ENCODE peak calls at places on chromosomes 3 and 15, in seven cellular contexts. One of them, this sample, is unnamed.
A peak's percentile ranks its signal among the peaks of the same experiment; 100 is the strongest.

GRCh38 chr3:180529778-180530177 is 72.2 kb upstream of the TTC14 start:
- DNase-seq in fibroblast of lung: no peak
- DNase-seq in T-cell: no peak
- DNase-seq in MCF 10A: no peak
- DNase-seq in neuronal stem cell: no peak
- DNase-seq in DMS153: no peak
- DNase-seq in RWPE2: no peak
- DNase-seq in this sample: no peak

GRCh38 chr3:132417695-132418520 is 606 bp downstream of the DNAJC13 start:
- DNase-seq in fibroblast of lung: peak; percentile 77
- DNase-seq in T-cell: no peak
- DNase-seq in MCF 10A: peak; percentile 83
- DNase-seq in neuronal stem cell: no peak
- DNase-seq in DMS153: no peak
- DNase-seq in RWPE2: peak; percentile 78
- DNase-seq in this sample: peak; percentile 20

GRCh38 chr3:35275768-35276167 is 363.6 kb upstream of the ARPP21 start:
- DNase-seq in fibroblast of lung: no peak
- DNase-seq in T-cell: no peak
- DNase-seq in MCF 10A: no peak
- DNase-seq in neuronal stem cell: no peak
- DNase-seq in DMS153: no peak
- DNase-seq in RWPE2: no peak
- DNase-seq in this sample: no peak

GRCh38 chr15:91338763-91339162 is 238.7 kb downstream of the SV2B start:
- DNase-seq in fibroblast of lung: peak; percentile 48
- DNase-seq in T-cell: no peak
- DNase-seq in MCF 10A: peak; percentile 48
- DNase-seq in neuronal stem cell: peak; percentile 57
- DNase-seq in DMS153: no peak
- DNase-seq in RWPE2: no peak
- DNase-seq in this sample: no peak

GRCh38 chr3:61537366-61537765 is 24.0 kb upstream of the PTPRG start:
- DNase-seq in fibroblast of lung: peak; percentile 21
- DNase-seq in T-cell: no peak
- DNase-seq in MCF 10A: no peak
- DNase-seq in neuronal stem cell: no peak
- DNase-seq in DMS153: no peak
- DNase-seq in RWPE2: no peak
- DNase-seq in this sample: no peak

GRCh38 chr3:141854559-141854958 is 21.9 kb upstream of the ATP1B3 start:
- DNase-seq in fibroblast of lung: no peak
- DNase-seq in T-cell: no peak
- DNase-seq in MCF 10A: no peak
- DNase-seq in neuronal stem cell: no peak
- DNase-seq in DMS153: no peak
- DNase-seq in RWPE2: no peak
- DNase-seq in this sample: no peak

GRCh38 chr3:48472673-48472922 is 26.1 kb downstream of the ATRIP start:
- DNase-seq in fibroblast of lung: no peak
- DNase-seq in T-cell: no peak
- DNase-seq in MCF 10A: no peak
- DNase-seq in neuronal stem cell: no peak
- DNase-seq in DMS153: no peak
- DNase-seq in RWPE2: no peak
- DNase-seq in this sample: no peak

GRCh38 chr3:106029941-106030619 is 161.3 kb upstream of the CBLB start:
- DNase-seq in fibroblast of lung: peak; percentile 26
- DNase-seq in T-cell: no peak
- DNase-seq in MCF 10A: no peak
- DNase-seq in neuronal stem cell: no peak
- DNase-seq in DMS153: no peak
- DNase-seq in RWPE2: no peak
- DNase-seq in this sample: no peak

GRCh38 chr3:108552267-108553159 is 36.7 kb downstream of the CIP2A start:
- DNase-seq in fibroblast of lung: peak; percentile 29
- DNase-seq in T-cell: no peak
- DNase-seq in MCF 10A: peak; percentile 61
- DNase-seq in neuronal stem cell: peak; percentile 31
- DNase-seq in DMS153: peak; percentile 8
- DNase-seq in RWPE2: no peak
- DNase-seq in this sample: peak; percentile 4

GRCh38 chr3:28915711-28916481 is 365.0 kb upstream of the RBMS3 start:
- DNase-seq in fibroblast of lung: peak; percentile 78
- DNase-seq in T-cell: no peak
- DNase-seq in MCF 10A: peak; percentile 83
- DNase-seq in neuronal stem cell: peak; percentile 37
- DNase-seq in DMS153: no peak
- DNase-seq in RWPE2: no peak
- DNase-seq in this sample: peak; percentile 61

GRCh38 chr3:149291178-149291577 is 42.3 kb downstream of the TM4SF18 start:
- DNase-seq in fibroblast of lung: no peak
- DNase-seq in T-cell: no peak
- DNase-seq in MCF 10A: peak; percentile 40
- DNase-seq in neuronal stem cell: no peak
- DNase-seq in DMS153: no peak
- DNase-seq in RWPE2: no peak
- DNase-seq in this sample: no peak

GRCh38 chr3:169675091-169675490 is 11.6 kb upstream of the MECOM start:
- DNase-seq in fibroblast of lung: no peak
- DNase-seq in T-cell: no peak
- DNase-seq in MCF 10A: no peak
- DNase-seq in neuronal stem cell: no peak
- DNase-seq in DMS153: no peak
- DNase-seq in RWPE2: no peak
- DNase-seq in this sample: no peak

GRCh38 chr15:66646308-66646707 is 55.7 kb upstream of the SMAD6 start:
- DNase-seq in fibroblast of lung: peak; percentile 50
- DNase-seq in T-cell: no peak
- DNase-seq in MCF 10A: peak; percentile 11
- DNase-seq in neuronal stem cell: no peak
- DNase-seq in DMS153: no peak
- DNase-seq in RWPE2: no peak
- DNase-seq in this sample: no peak

GRCh38 chr3:99250272-99250671 is 348.8 kb upstream of the DCBLD2 start:
- DNase-seq in fibroblast of lung: peak; percentile 91
- DNase-seq in T-cell: no peak
- DNase-seq in MCF 10A: peak; percentile 48
- DNase-seq in neuronal stem cell: no peak
- DNase-seq in DMS153: no peak
- DNase-seq in RWPE2: peak; percentile 59
- DNase-seq in this sample: no peak